ENCODE peak calls at places on chromosomes 5 and 9, in six cellular contexts. K is psoas muscle, O is heart left ventricle, X is A549, Q is GM23248, C is IMR-90. P is an unnamed sample. For H3K4me1, the result is how much of the 10 kb centered on the place peaks cover.

GRCh38 chr5:29389993-29390392 is 1803.5 kb upstream of the CDH6 start:
- DNase-seq in Q (no peak), K (no peak), O (no peak), C (no peak), X (no peak), P (no peak)

GRCh38 chr5:33981408-33982171 is 2.9 kb downstream of the SLC45A2 start:
- DNase-seq in O (no peak), Q (peak), K (no peak), X (no peak), C (peak), P (no peak)

GRCh38 chr5:135713516-135713915 is 120.9 kb upstream of the SLC25A48 start:
- DNase-seq in K (no peak), O (no peak), C (no peak), X (no peak), Q (no peak), P (no peak)

GRCh38 chr5:6504677-6505414 is 56.2 kb downstream of the UBE2QL1 start:
- DNase-seq in X (peak), O (no peak), Q (no peak), C (peak), K (no peak), P (no peak)

GRCh38 chr5:111668713-111669112 is 88.3 kb downstream of the NREP start:
- DNase-seq in C (peak), K (no peak), X (no peak), Q (peak), O (no peak), P (no peak)

GRCh38 chr5:14086261-14086660 is 56.9 kb upstream of the TRIO start:
- DNase-seq in Q (no peak), C (no peak), K (no peak), O (no peak), X (no peak), P (no peak)

GRCh38 chr5:136040746-136041415 is 12.1 kb downstream of the TGFBI start:
- DNase-seq in X (no peak), K (no peak), O (no peak), C (no peak), Q (peak), P (no peak)

GRCh38 chr9:22623236-22623635 is 176.6 kb downstream of the DMRTA1 start:
- DNase-seq in C (no peak), K (no peak), Q (no peak), O (no peak), X (no peak), P (no peak)

GRCh38 chr5:42638972-42639371 is 117.6 kb upstream of the CCDC152 start:
- DNase-seq in Q (no peak), K (no peak), X (no peak), O (no peak), C (no peak), P (no peak)

GRCh38 chr5:177083351-177083750 is 3.4 kb upstream of the FGFR4 start:
- DNase-seq in X (no peak), Q (no peak), K (no peak), O (no peak), C (no peak), P (no peak)

GRCh38 chr5:388266-389196 is 54.4 kb upstream of the EXOC3 start:
- DNase-seq in O (peak), X (no peak), Q (no peak), C (no peak), K (no peak), P (peak)

GRCh38 chr9:79685576-79685975 is 113.8 kb downstream of the TLE4 start:
- DNase-seq in C (peak), Q (peak), K (no peak), O (no peak), X (no peak), P (no peak)

GRCh38 chr5:72510610-72511121 is 3.5 kb upstream of the ZNF366 start:
- DNase-seq in C (peak), K (peak), X (no peak), Q (peak), O (no peak), P (no peak)

GRCh38 chr5:38695021-38695961 is 138.8 kb upstream of the LIFR start:
- DNase-seq in Q (no peak), O (no peak), K (no peak), X (no peak), C (no peak), P (no peak)

GRCh38 chr5:143677403-143677802 is 134.6 kb upstream of the HMHB1 start:
- DNase-seq in K (no peak), O (no peak), X (no peak), C (no peak), Q (no peak), P (no peak)

GRCh38 chr9:95074632-95075269 is 242.8 kb downstream of the FANCC start:
- DNase-seq in X (no peak), K (peak), O (no peak), C (no peak), Q (no peak), P (no peak)

GRCh38 chr5:170782438-170782837 is 1.1 kb upstream of the GABRP start:
- DNase-seq in K (no peak), O (no peak), Q (no peak), C (no peak), X (no peak), P (no peak)

GRCh38 chr9:119707228-119707627 is 338.0 kb upstream of the BRINP1 start:
- DNase-seq in X (no peak), Q (no peak), C (no peak), K (no peak), O (no peak), P (no peak)

GRCh38 chr9:135567311-135567710 is 5.8 kb downstream of the PAEP start:
- DNase-seq in Q (no peak), O (no peak), C (no peak), K (no peak), X (no peak), P (no peak)

GRCh38 chr5:96067251-96067650 is 105.6 kb upstream of the ELL2 start:
- DNase-seq in O (no peak), X (no peak), K (no peak), Q (peak), C (no peak), P (no peak)

GRCh38 chr5:61881821-61882220 is 424.2 kb upstream of the KIF2A start:
- DNase-seq in Q (peak), C (peak), K (no peak), X (no peak), O (no peak), P (peak)

DNA sequence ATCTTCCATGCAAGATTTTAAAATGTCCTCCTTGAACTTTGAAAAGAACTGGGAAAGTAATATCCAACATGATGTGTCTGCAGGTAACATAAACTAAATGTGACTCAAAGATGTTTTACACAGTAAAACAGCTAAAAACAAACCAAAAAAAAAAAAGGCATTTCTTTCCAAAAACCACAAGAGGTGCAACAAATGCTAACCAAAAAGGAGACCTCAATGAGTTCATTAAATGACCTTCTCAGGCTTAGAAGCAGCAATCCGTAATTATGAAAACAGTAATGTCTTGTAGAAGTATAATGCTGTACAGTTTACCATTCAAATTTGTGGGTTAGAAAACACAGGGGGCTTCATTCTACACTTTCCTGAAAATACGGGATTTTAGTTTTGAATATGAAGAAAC is 2.5 kb downstream of the RNF145 start:
- DNase-seq in K (no peak), O (no peak), X (no peak), C (no peak), Q (peak), P (no peak)
- H3K4me1 ChIP-seq in K (under half), O (under half), X (half or more), C (under half), Q (under half), P (under half)

GRCh38 chr5:132428811-132429440 is 59.4 kb downstream of the SLC22A5 start:
- DNase-seq in C (peak), K (no peak), O (no peak), Q (peak), X (peak), P (no peak)
- H3K27ac ChIP-seq in C (no peak), K (peak), O (peak), Q (no peak), X (peak), P (no peak)

DNA sequence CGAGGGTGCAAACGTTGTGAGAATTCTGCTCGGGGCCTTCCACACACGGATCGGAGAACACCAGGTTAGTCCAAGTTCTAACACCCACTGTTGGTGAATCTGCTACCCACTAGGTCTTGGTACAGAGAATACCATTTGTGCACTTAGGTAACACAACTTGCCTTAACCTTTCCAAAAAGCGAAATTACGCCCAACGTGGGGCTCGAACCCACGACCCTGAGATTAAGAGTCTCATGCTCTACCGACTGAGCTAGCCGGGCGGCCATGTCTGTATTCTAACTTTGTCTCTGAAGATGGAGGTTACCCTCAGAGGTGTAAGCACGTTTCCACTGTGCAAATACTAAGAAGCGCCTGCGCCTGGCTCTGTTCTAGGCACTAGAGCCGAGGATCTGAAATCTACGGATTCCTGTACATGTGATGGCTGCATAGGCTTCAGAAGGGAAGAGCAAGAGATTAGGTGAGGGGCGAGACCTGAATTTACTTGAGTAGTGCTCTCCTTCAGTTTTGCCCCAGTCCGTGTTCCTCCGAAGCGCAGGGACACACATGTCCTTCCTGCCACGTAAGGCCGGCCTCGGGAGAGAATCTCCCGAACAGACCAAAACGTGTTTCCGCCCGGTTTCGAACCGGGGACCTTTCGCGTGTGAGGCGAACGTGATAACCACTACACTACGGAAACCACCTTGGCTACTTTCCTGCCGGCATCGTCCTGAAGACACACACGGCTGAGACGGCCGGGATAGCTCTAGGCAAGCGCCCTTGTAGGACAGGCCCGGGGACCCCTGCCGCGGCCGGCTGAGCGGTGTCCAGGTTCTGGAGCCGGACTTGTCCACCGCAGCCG is 1.1 kb upstream of the TRIM41 start:
- DNase-seq in C (peak), Q (peak), O (peak), X (peak), K (peak), P (peak)
- H3K4me1 ChIP-seq in C (under half), Q (under half), O (under half), X (under half), K (under half), P (under half)

GRCh38 chr5:124452389-124452788 is 294.1 kb downstream of the ZNF608 start:
- DNase-seq in Q (no peak), C (no peak), O (no peak), K (no peak), X (no peak), P (no peak)
- H3K27ac ChIP-seq in Q (no peak), C (no peak), O (no peak), K (no peak), X (no peak), P (no peak)

DNA sequence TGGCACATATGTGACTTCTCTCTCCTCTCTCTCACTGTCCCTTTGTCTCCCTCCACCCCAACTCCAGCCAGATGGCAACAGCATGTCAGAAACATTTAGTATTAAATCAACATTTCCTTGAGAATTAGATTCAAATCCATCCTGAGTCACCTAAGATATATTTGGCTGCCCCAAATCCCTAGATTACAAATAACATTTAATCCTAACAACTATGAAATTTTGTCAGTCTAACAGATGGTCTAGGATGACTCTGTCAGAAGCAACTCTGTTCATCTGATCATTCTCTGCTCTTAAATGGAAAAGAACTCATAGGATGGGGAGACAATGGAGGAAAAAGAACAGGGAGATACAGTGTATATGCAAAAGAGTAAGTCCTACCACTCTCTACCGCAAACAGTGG is 201.2 kb downstream of the TSSK1B start:
- DNase-seq in O (no peak), X (no peak), Q (no peak), K (no peak), C (peak), P (no peak)
- H3K4me1 ChIP-seq in O (under half), X (under half), Q (under half), K (under half), C (under half), P (under half)

GRCh38 chr9:32423371-32423770 is 38.9 kb downstream of the ACO1 start:
- DNase-seq in Q (peak), K (no peak), O (no peak), C (peak), X (no peak), P (no peak)
- H3K27ac ChIP-seq in Q (no peak), K (no peak), O (no peak), C (peak), X (no peak), P (no peak)

GRCh38 chr5:54150841-54151240 is 159.5 kb downstream of the ARL15 start:
- DNase-seq in O (no peak), X (no peak), K (no peak), Q (no peak), C (no peak), P (no peak)
- H3K4me1 ChIP-seq in O (under half), X (under half), K (under half), Q (under half), C (under half), P (under half)